ENCODE peak calls at places on chromosome 2, in nine cellular contexts. I is ureter; K is CD4-positive, CD25-positive, alpha-beta regulatory T cell; B is A549; H is NCI-H1436; R is Daoy; F is hypothalamus; Y is iPS DF 19.7; S is posterior cingulate gyrus. M is an unnamed sample.

GRCh38 chr2:212737773-212738172 is 199.2 kb upstream of the ERBB4 start:
- DNase-seq in I (no peak), K (no peak), B (no peak), H (no peak), R (no peak), F (no peak), Y (no peak), S (no peak), M (no peak)

GRCh38 chr2:12948231-12948962 is 231.7 kb downstream of the TRIB2 start:
- DNase-seq in I (no peak), K (no peak), B (no peak), H (no peak), R (peak; percentile 25), F (no peak), Y (no peak), S (no peak), M (no peak)

GRCh38 chr2:196798980-196799379 is 503 bp downstream of the GTF3C3 start:
- DNase-seq in I (no peak), K (no peak), B (peak; percentile 2), H (no peak), R (no peak), F (no peak), Y (no peak), S (no peak), M (no peak)

GRCh38 chr2:182666674-182667320 is 49.3 kb upstream of the DNAJC10 start:
- DNase-seq in I (no peak), K (peak; percentile 33), B (peak; percentile 10), H (peak; percentile 16), R (no peak), F (no peak), Y (no peak), S (no peak), M (no peak)

GRCh38 chr2:145631561-145631960 is 1111.6 kb upstream of the ZEB2 start:
- DNase-seq in I (no peak), K (no peak), B (no peak), H (no peak), R (no peak), F (no peak), Y (no peak), S (no peak), M (no peak)

GRCh38 chr2:60441791-60442190 is 111.7 kb downstream of the BCL11A start:
- DNase-seq in I (no peak), K (no peak), B (no peak), H (no peak), R (no peak), F (no peak), Y (no peak), S (no peak), M (no peak)

GRCh38 chr2:232544674-232545073 is 5.2 kb downstream of the CHRNG start:
- DNase-seq in I (no peak), K (no peak), B (no peak), H (no peak), R (no peak), F (no peak), Y (no peak), S (peak; percentile 69), M (no peak)

GRCh38 chr2:200658278-200658864 is 72.6 kb downstream of the AOX1 start:
- DNase-seq in I (no peak), K (no peak), B (no peak), H (no peak), R (peak; percentile 9), F (no peak), Y (no peak), S (no peak), M (no peak)

GRCh38 chr2:181680055-181680936 is at the start of gene NEUROD1:
- DNase-seq in I (no peak), K (no peak), B (no peak), H (no peak), R (peak; percentile 55), F (no peak), Y (peak; percentile 83), S (peak; percentile 87), M (peak; percentile 80)